ENCODE peak calls at places on chromosomes 4 and X, in ten cellular contexts. I, K, R, C, O, H, Q, D, L and N are unnamed samples.
A peak's percentile ranks its signal among the peaks of the same experiment; 100 is the strongest.

GRCh38 chrX:116667760-116668159 is 205.0 kb upstream of the CT83 start:
- ATAC-seq in C (no peak), D (no peak), R (no peak), L (no peak), I (no peak), O (no peak), H (no peak), K (no peak), Q (no peak), N (no peak)

GRCh38 chrX:138925330-138925729 is 213.8 kb upstream of the FGF13 start:
- ATAC-seq in C (no peak), L (no peak), Q (no peak), R (no peak), K (no peak), H (no peak), I (peak; percentile 93), D (no peak), O (no peak), N (no peak)

GRCh38 chrX:10038585-10038984 is 71.4 kb downstream of the CLDN34 start:
- ATAC-seq in K (no peak), R (peak; percentile 35), L (no peak), Q (no peak), H (no peak), I (no peak), O (no peak), D (peak; percentile 51), C (no peak), N (no peak)

GRCh38 chr4:83054928-83055327 is 19.9 kb downstream of the COPS4 start:
- ATAC-seq in H (no peak), L (no peak), D (no peak), K (no peak), Q (no peak), C (no peak), R (no peak), O (no peak), I (no peak), N (no peak)

GRCh38 chr4:119103263-119103662 is 32.4 kb upstream of the MYOZ2 start:
- ATAC-seq in K (no peak), O (peak; percentile 93), L (no peak), I (peak; percentile 87), H (no peak), R (peak; percentile 94), C (peak; percentile 91), D (no peak), Q (peak; percentile 70), N (no peak)

GRCh38 chrX:10501606-10502005 is 118.8 kb downstream of the MID1 start:
- ATAC-seq in H (no peak), O (no peak), C (no peak), R (no peak), K (no peak), D (no peak), Q (no peak), I (no peak), L (no peak), N (no peak)

GRCh38 chrX:25131055-25131454 is 115.3 kb upstream of the ARX start:
- ATAC-seq in I (peak; percentile 50), L (no peak), D (no peak), Q (no peak), O (no peak), H (no peak), K (no peak), R (no peak), C (no peak), N (no peak)

GRCh38 chr4:143369556-143369955 is 32.9 kb downstream of the GAB1 start:
- ATAC-seq in R (peak; percentile 65), O (no peak), D (no peak), Q (no peak), L (no peak), I (no peak), C (no peak), K (no peak), H (no peak), N (no peak)

GRCh38 chr4:146245899-146246298 is 31.6 kb downstream of the REELD1 start:
- ATAC-seq in D (no peak), C (peak; percentile 51), Q (no peak), I (no peak), R (peak; percentile 8), H (no peak), O (no peak), L (peak; percentile 52), K (peak; percentile 15), N (peak; percentile 28)

GRCh38 chrX:140057001-140057411 is 91.7 kb upstream of the CXorf66 start:
- ATAC-seq in R (peak; percentile 93), I (peak; percentile 80), L (peak; percentile 75), D (peak; percentile 99), C (peak; percentile 77), O (peak; percentile 72), H (no peak), K (peak; percentile 66), Q (peak; percentile 99), N (peak; percentile 58)

GRCh38 chr4:155608231-155608885 is 58.3 kb upstream of the GUCY1A1 start:
- ATAC-seq in I (no peak), R (no peak), Q (no peak), O (no peak), C (no peak), D (no peak), L (no peak), K (no peak), H (no peak), N (no peak)

GRCh38 chrX:17737707-17738001 is 361 bp downstream of the SCML1 start:
- ATAC-seq in R (no peak), D (no peak), C (no peak), O (no peak), Q (no peak), L (no peak), I (no peak), H (peak; percentile 9), K (peak; percentile 6), N (no peak)

GRCh38 chr4:173745765-173746164 is 215.7 kb upstream of the HAND2 start:
- ATAC-seq in I (no peak), K (no peak), Q (no peak), R (no peak), C (no peak), L (no peak), O (no peak), D (no peak), H (no peak), N (no peak)

GRCh38 chrX:111886678-111887077 is 10.7 kb downstream of the TRPC5OS start:
- ATAC-seq in I (no peak), L (no peak), H (no peak), C (no peak), Q (no peak), K (no peak), O (no peak), R (no peak), D (no peak), N (no peak)

GRCh38 chrX:53441531-53442321 is 7.6 kb upstream of the HSD17B10 start:
- ATAC-seq in L (peak; percentile 74), I (peak; percentile 64), R (peak; percentile 94), Q (peak; percentile 90), C (peak; percentile 94), H (peak; percentile 88), O (peak; percentile 81), D (peak; percentile 90), K (peak; percentile 82), N (peak; percentile 88)

GRCh38 chrX:40299502-40300118 is 201.9 kb upstream of the BCOR start:
- ATAC-seq in C (no peak), O (no peak), Q (no peak), K (peak; percentile 19), H (peak; percentile 55), R (no peak), L (peak; percentile 22), I (no peak), D (no peak), N (peak; percentile 79)

GRCh38 chr4:42927946-42928345 is 35.4 kb downstream of the GRXCR1 start:
- ATAC-seq in H (no peak), I (peak; percentile 99), L (no peak), K (no peak), Q (no peak), O (no peak), D (no peak), R (no peak), C (no peak), N (no peak)

GRCh38 chr4:14800977-14801376 is 201.3 kb upstream of the CPEB2 start:
- ATAC-seq in I (no peak), D (no peak), L (no peak), H (no peak), C (no peak), Q (no peak), R (no peak), O (no peak), K (no peak), N (peak; percentile 59)

GRCh38 chr4:13056630-13057187 is 427.4 kb downstream of the RAB28 start:
- ATAC-seq in L (no peak), Q (no peak), H (no peak), K (no peak), O (no peak), D (no peak), C (no peak), R (no peak), I (no peak), N (no peak)

GRCh38 chrX:10119399-10119990 is 37.3 kb upstream of the CLCN4 start:
- ATAC-seq in Q (no peak), H (peak; percentile 63), R (peak; percentile 97), C (peak; percentile 97), K (peak; percentile 77), D (no peak), O (peak; percentile 97), L (peak; percentile 72), I (no peak), N (peak; percentile 70)

GRCh38 chr4:138834029-138834428 is 181.6 kb upstream of the NOCT start:
- ATAC-seq in I (no peak), R (no peak), O (no peak), D (no peak), H (no peak), K (no peak), Q (no peak), L (no peak), C (no peak), N (no peak)

GRCh38 chrX:72029473-72030411 is 102.0 kb downstream of the RTL5 start:
- ATAC-seq in H (no peak), I (peak; percentile 91), Q (peak; percentile 89), C (no peak), R (peak; percentile 33), D (peak; percentile 50), O (no peak), L (no peak), K (no peak), N (no peak)